ENCODE peak calls at places on chromosomes 1 and 21, in four cellular contexts. B, K, L and W are unnamed samples.
A peak's percentile ranks its signal among the peaks of the same experiment; 100 is the strongest.

GRCh38 chr1:206769331-206769731 is 1.2 kb upstream of the IL19 start:
- DNase-seq in B (no peak), K (no peak), L (no peak), W (no peak)

GRCh38 chr1:94276900-94277581 is 39.7 kb upstream of the ARHGAP29 start:
- DNase-seq in B (peak; percentile 36), K (no peak), L (no peak), W (peak; percentile 24)

GRCh38 chr1:88509369-88509768 is 174.7 kb upstream of the PKN2 start:
- DNase-seq in B (no peak), K (no peak), L (no peak), W (no peak)

GRCh38 chr1:30763654-30764248 is 6.2 kb upstream of the LAPTM5 start:
- DNase-seq in B (no peak), K (no peak), L (peak; percentile 46), W (peak; percentile 60)

GRCh38 chr1:20654104-20654690 is 7.0 kb downstream of the DDOST start:
- DNase-seq in B (no peak), K (no peak), L (no peak), W (no peak)

GRCh38 chr21:31354604-31355443 is 10.8 kb upstream of the TIAM1 start:
- DNase-seq in B (no peak), K (peak; percentile 45), L (no peak), W (no peak)

GRCh38 chr1:2348346-2349275 is 42.7 kb downstream of the MORN1 start:
- DNase-seq in B (no peak), K (no peak), L (no peak), W (peak; percentile 42)

GRCh38 chr1:84298688-84299535 is 2.6 kb upstream of the SAMD13 start:
- DNase-seq in B (peak; percentile 17), K (no peak), L (peak; percentile 39), W (peak; percentile 75)

GRCh38 chr1:180440335-180440734 is 62.0 kb downstream of the ACBD6 start:
- DNase-seq in B (no peak), K (no peak), L (no peak), W (no peak)

GRCh38 chr1:153945131-153945794 is 1.3 kb downstream of the DENND4B start:
- DNase-seq in B (peak; percentile 48), K (no peak), L (peak; percentile 39), W (peak; percentile 86)

GRCh38 chr1:112849425-112849966 is 106.5 kb downstream of the SLC16A1 start:
- DNase-seq in B (no peak), K (no peak), L (peak; percentile 70), W (no peak)

GRCh38 chr1:237568955-237569354 is 321.8 kb downstream of the ZP4 start:
- DNase-seq in B (no peak), K (no peak), L (no peak), W (no peak)

GRCh38 chr21:44065428-44065827 is 41.8 kb upstream of the PWP2 start:
- DNase-seq in B (no peak), K (no peak), L (no peak), W (no peak)

DNA sequence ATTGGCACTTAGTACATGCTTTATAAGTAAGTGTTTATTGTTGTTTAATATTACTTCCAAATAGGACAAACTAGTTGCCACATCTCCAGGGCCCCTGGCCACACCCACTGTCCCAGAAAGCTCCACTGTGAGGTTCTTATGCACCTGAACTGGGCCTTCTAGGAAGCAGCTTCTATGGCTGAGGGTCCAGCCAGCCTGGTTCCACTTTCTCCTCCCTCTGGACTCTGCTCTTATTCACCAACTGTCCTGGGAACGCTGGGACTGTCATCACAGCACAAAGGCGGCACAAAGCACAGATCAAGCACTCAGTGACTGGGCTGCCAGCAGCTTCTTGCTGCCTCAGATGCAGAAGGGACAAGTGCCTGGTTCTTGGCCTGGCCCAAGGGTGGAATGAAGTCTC is 29.6 kb upstream of the ZNF648 start:
- DNase-seq in B (no peak), K (no peak), L (no peak), W (no peak)
- H3K9me3 ChIP-seq in B (no peaks in the 10 kb centered on the region), K (no peaks in the 10 kb centered on the region), L (no peaks in the 10 kb centered on the region), W (no peaks in the 10 kb centered on the region)

DNA sequence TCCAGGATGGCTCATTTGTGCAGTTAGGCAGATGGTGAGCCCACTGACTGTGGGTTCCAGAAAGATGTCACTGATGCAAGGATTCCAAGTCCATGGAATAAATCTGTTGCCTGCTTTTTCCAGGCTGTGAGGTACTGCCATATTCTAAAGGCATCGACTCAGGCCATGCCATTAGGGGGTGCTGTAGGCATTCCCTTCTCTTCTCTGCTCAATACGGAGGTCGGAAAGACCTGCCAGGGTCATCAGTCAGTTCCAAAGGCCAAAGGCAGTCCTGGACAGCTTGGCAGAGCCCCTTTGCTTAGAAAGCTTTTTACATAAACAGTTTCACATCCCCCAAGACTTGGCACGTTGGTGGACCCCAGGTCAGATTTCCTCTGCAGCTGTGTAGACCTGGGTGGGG is 31.7 kb upstream of the TMEM125 start:
- DNase-seq in B (peak; percentile 63), K (peak; percentile 18), L (peak; percentile 82), W (peak; percentile 56)
- TF ChIP-seq CTCF in B (peak; percentile 63), K (peak; percentile 74), L (peak; percentile 70), W (peak; percentile 36)

GRCh38 chr1:47918257-47918867 is 78.8 kb downstream of the TRABD2B start:
- DNase-seq in B (no peak), K (no peak), L (peak; percentile 62), W (no peak)

GRCh38 chr1:47915677-47916353 is 81.4 kb downstream of the TRABD2B start:
- DNase-seq in B (no peak), K (no peak), L (no peak), W (no peak)

GRCh38 chr1:47914952-47915676 is 82.1 kb downstream of the TRABD2B start:
- DNase-seq in B (no peak), K (no peak), L (no peak), W (no peak)

GRCh38 chr1:47919113-47919833 is 77.9 kb downstream of the TRABD2B start:
- DNase-seq in B (no peak), K (no peak), L (no peak), W (no peak)

DNA sequence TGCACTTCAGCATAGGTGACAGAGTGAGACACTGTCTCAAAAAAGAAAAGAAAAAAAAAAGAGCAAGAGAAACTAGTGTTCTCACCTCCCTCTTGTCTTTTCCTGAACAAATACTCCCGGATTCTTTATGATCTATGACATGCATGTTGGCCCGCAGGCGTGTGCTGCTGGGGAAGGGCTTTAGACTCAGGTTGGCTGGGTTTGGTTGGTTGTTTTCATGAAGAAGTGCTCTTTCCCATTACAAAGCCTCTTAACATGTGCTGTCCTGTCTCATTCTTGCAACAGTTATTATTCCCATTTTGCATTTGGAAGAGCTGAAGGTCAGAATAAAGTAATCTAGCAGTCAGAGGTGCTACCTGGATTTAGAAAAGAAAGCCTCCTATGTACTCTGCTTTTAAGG is 79.5 kb downstream of the TRABD2B start:
- DNase-seq in B (no peak), K (no peak), L (no peak), W (no peak)
- H3K9me3 ChIP-seq in B (no peaks in the 10 kb centered on the region), K (no peaks in the 10 kb centered on the region), L (no peaks in the 10 kb centered on the region), W (no peaks in the 10 kb centered on the region)

GRCh38 chr1:40161888-40162397 is 756 bp downstream of the RLF start:
- DNase-seq in B (peak; percentile 13), K (no peak), L (no peak), W (no peak)
- TF ChIP-seq CTCF in B (no peak), K (peak; percentile 7), L (no peak), W (no peak)

GRCh38 chr1:218250492-218250891 is 34.6 kb upstream of the RRP15 start:
- DNase-seq in B (no peak), K (no peak), L (no peak), W (no peak)
- H3K9me3 ChIP-seq in B (no peaks in the 10 kb centered on the region), K (no peaks in the 10 kb centered on the region), L (no peaks in the 10 kb centered on the region), W (no peaks in the 10 kb centered on the region)

DNA sequence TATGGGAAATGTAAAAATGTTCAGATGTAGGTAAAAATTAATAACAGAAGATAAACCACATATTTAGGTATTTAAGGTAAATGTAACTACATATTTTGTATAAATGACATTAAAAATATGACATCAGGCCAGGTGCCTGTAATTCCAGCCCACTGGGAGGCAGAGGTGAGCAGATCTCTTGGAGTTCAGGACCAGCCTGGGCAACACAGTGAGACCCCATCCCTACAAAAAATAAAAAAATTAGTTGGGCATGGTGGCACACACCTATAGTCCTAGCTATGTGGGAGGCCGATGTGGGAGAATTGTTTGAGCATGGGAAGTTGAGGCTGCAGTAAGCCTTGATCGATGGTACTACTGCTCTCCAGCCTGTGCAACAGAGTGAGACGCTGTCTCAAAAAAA is 216.5 kb downstream of the SPATA17 start:
- DNase-seq in B (no peak), K (no peak), L (no peak), W (no peak)
- TF ChIP-seq CTCF in B (no peak), K (no peak), L (no peak), W (no peak)

GRCh38 chr1:4207183-4207582 is 307.1 kb upstream of the C1orf174 start:
- DNase-seq in B (no peak), K (no peak), L (no peak), W (no peak)

GRCh38 chr1:4207842-4208692 is 308.0 kb upstream of the C1orf174 start:
- DNase-seq in B (no peak), K (no peak), L (no peak), W (no peak)

DNA sequence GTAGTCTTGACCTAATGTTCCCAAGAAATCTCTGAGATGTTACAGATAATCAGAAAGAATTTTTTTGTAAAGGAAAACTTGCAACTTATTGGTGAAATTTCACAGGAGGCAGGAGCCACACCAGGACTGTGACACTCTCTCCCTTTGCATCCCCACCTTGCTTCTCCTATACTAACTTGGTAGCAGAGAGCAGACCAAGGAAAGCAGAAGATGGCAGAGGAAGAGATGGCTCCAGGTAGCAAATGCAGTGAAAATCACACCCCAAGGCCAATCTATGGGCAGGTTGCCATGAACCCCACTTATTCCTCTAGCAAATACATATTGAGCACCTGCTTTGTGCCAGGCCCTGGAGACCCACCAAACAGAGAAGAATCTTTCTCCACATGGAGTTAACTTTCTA is 303.4 kb upstream of the C1orf174 start:
- DNase-seq in B (no peak), K (no peak), L (no peak), W (no peak)
- H3K9me3 ChIP-seq in B (no peaks in the 10 kb centered on the region), K (peaks cover 36% of the 10 kb centered on the region), L (no peaks in the 10 kb centered on the region), W (no peaks in the 10 kb centered on the region)

DNA sequence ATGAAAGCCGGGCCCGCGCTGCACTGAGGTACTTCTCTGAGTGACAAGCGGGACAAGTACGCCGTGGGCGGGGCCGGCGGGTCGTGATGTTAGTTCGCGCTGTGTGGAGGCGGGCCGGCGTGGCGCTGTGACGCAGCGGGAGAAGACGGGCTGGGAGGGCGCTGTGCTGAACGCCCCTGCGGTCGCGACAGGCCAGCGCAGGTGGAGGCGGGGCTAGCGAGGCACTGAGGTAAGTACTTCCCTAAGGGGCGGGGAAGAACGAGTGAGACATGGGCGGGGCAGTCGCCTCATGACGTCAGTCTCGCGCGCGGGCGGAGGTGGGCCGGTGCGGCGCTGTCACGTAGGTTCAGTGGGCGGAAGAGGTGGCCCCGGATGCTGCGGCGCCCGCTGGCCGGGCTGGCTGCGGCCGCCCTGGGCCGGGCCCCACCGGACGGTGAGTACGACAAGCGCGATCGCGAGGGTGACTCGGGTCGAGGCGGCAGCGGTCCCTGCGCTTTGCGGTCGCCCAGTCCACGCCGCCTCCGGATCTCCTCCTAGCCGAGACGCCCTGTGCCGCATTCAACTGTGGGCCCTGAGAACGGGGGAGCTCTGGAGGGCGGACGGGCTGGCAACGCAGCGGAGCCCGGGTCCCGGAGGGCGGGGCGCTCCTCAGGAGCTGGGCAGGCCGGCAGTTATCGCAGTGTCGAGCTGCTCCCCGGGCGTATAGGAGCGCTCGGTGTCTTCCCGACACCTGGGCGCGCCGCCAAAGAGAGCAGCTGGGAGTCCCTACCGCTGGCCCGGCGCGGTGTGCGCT is at the start of gene GUK1:
- DNase-seq in B (peak; percentile 99), K (peak; percentile 97), L (peak; percentile 100), W (peak; percentile 100)
- TF ChIP-seq CTCF in B (peak; percentile 33), K (peak; percentile 23), L (no peak), W (peak; percentile 32)

GRCh38 chr1:5685446-5686040 is 306.7 kb downstream of the NPHP4 start:
- DNase-seq in B (no peak), K (no peak), L (no peak), W (no peak)
- H3K9me3 ChIP-seq in B (no peaks in the 10 kb centered on the region), K (peaks cover 89% of the 10 kb centered on the region), L (no peaks in the 10 kb centered on the region), W (no peaks in the 10 kb centered on the region)